ENCODE peak calls at places on chromosomes 16 and 17, in six cellular contexts. A is GM23338; B is hepatic stellate cell; R is SW480; Z is activated T-helper 2 cell treated with anti-CD3 and anti-CD28 coated beads, Interferon-gamma antibody, Interleukin-2, Interleukin-4, amounts not matched to agents 10 μg/mL and 5 μg/mL and 100 μg/mL, durations not matched to agents 14 hours and 24 hours and 36 hours; I is RPMI8226. M is an unnamed sample.
A peak's percentile ranks its signal among the peaks of the same experiment; 100 is the strongest.

GRCh38 chr17:59754547-59754946 is 47.1 kb downstream of the VMP1 start:
- DNase-seq in A (no peak), B (peak; percentile 53), R (peak; percentile 99), Z (no peak), I (no peak), M (no peak)

GRCh38 chr17:46727572-46728348 is 90.7 kb downstream of the WNT3 start:
- DNase-seq in A (no peak), B (peak; percentile 26), R (no peak), Z (no peak), I (no peak), M (no peak)

GRCh38 chr16:8937803-8938202 is 25.9 kb downstream of the USP7 start:
- DNase-seq in A (no peak), B (no peak), R (no peak), Z (no peak), I (no peak), M (no peak)

GRCh38 chr17:19378416-19379293 is at the start of gene MAPK7:
- DNase-seq in A (peak; percentile 42), B (no peak), R (no peak), Z (no peak), I (no peak), M (no peak)

GRCh38 chr16:78768723-78769122 is 669.3 kb downstream of the WWOX start:
- DNase-seq in A (no peak), B (no peak), R (no peak), Z (no peak), I (no peak), M (no peak)

GRCh38 chr17:77465358-77466041 is 324.7 kb downstream of the SEC14L1 start:
- DNase-seq in A (peak; percentile 66), B (peak; percentile 89), R (no peak), Z (peak; percentile 77), I (peak; percentile 90), M (no peak)

GRCh38 chr17:59743842-59744241 is 36.4 kb downstream of the VMP1 start:
- DNase-seq in A (no peak), B (no peak), R (no peak), Z (no peak), I (no peak), M (no peak)

GRCh38 chr17:77109159-77110005 is 31.4 kb upstream of the SEC14L1 start:
- DNase-seq in A (no peak), B (no peak), R (no peak), Z (no peak), I (no peak), M (no peak)

GRCh38 chr17:64009571-64010402 is 10.6 kb downstream of the ICAM2 start:
- DNase-seq in A (no peak), B (no peak), R (no peak), Z (no peak), I (no peak), M (no peak)

GRCh38 chr16:29821663-29822115 is 1.4 kb downstream of the MVP start:
- DNase-seq in A (no peak), B (peak; percentile 84), R (no peak), Z (no peak), I (no peak), M (peak; percentile 61)

GRCh38 chr17:74704536-74704935 is 8.2 kb downstream of the CD300LF start:
- DNase-seq in A (no peak), B (no peak), R (no peak), Z (no peak), I (no peak), M (no peak)

GRCh38 chr17:43016216-43016615 is 6.0 kb downstream of the VAT1 start:
- DNase-seq in A (no peak), B (no peak), R (no peak), Z (no peak), I (no peak), M (no peak)

GRCh38 chr17:6843241-6843890 is 11.8 kb upstream of the TEKT1 start:
- DNase-seq in A (peak; percentile 80), B (peak; percentile 21), R (peak; percentile 64), Z (no peak), I (peak; percentile 54), M (no peak)

GRCh38 chr17:75046583-75047289 is at the start of the genes ATP5PD and KCTD2:
- DNase-seq in A (peak; percentile 98), B (peak; percentile 99), R (peak; percentile 96), Z (peak; percentile 93), I (peak; percentile 97), M (peak; percentile 65)

M was measured in 8988T.